ENCODE peak calls at places on chromosomes 4 and X, in five cellular contexts. D is A549, N is HepG2, X is GM12878, V is K562. B is an unnamed sample.

GRCh38 chr4:4862665-4863482 is 3.4 kb downstream of the MSX1 start:
- DNase-seq in N (no peak), X (no peak), D (no peak), V (no peak), B (peak)

GRCh38 chrX:97211070-97211469 is 327.4 kb downstream of the RPA4 start:
- DNase-seq in V (no peak), D (no peak), X (no peak), N (no peak), B (no peak)

GRCh38 chrX:77597090-77597489 is 149.9 kb downstream of the FGF16 start:
- DNase-seq in V (peak), N (no peak), X (no peak), D (peak), B (peak)

GRCh38 chrX:153966841-153967535 is 4.6 kb downstream of the HCFC1 start:
- DNase-seq in X (no peak), D (no peak), N (no peak), V (no peak), B (no peak)

GRCh38 chr4:175946472-175947116 is 119.0 kb upstream of the WDR17 start:
- DNase-seq in D (no peak), X (no peak), V (no peak), N (no peak), B (no peak)

GRCh38 chrX:107360788-107361360 is 88.6 kb upstream of the FRMPD3 start:
- DNase-seq in D (no peak), V (no peak), X (no peak), N (no peak), B (no peak)

GRCh38 chrX:41781500-41781899 is 57.5 kb downstream of the GPR82 start:
- DNase-seq in X (no peak), D (peak), N (peak), V (peak), B (peak)

GRCh38 chrX:103628386-103629290 is at the start of gene TCEAL1:
- DNase-seq in V (peak), D (no peak), N (peak), X (no peak), B (peak)

GRCh38 chrX:133005038-133005437 is 46.6 kb upstream of the HS6ST2 start:
- DNase-seq in D (peak), V (peak), N (peak), X (no peak), B (peak)

GRCh38 chrX:39600222-39600621 is 497.5 kb downstream of the BCOR start:
- DNase-seq in X (no peak), N (no peak), D (no peak), V (no peak), B (no peak)

GRCh38 chrX:117843749-117844148 is 272.9 kb downstream of the KLHL13 start:
- DNase-seq in X (no peak), D (no peak), V (no peak), N (no peak), B (no peak)

GRCh38 chrX:8404958-8405357 is 59.7 kb upstream of the VCX3B start:
- DNase-seq in X (no peak), N (no peak), D (no peak), V (no peak), B (no peak)

GRCh38 chr4:31918891-31919290 is 1198.7 kb downstream of the PCDH7 start:
- DNase-seq in V (no peak), N (no peak), D (no peak), X (no peak), B (no peak)

GRCh38 chrX:49186125-49187027 is at the start of gene PRICKLE3:
- DNase-seq in N (peak), X (no peak), D (peak), V (peak), B (peak)

GRCh38 chr4:100189820-100190642 is at the start of gene DDIT4L:
- DNase-seq in N (no peak), X (no peak), D (peak), V (peak), B (peak)

GRCh38 chrX:150167482-150168324 is 195.4 kb upstream of the MAMLD1 start:
- DNase-seq in N (no peak), V (no peak), X (no peak), D (no peak), B (no peak)

GRCh38 chr4:109040441-109040840 is 262.0 kb downstream of the COL25A1 start:
- DNase-seq in V (no peak), N (no peak), D (no peak), X (no peak), B (no peak)

GRCh38 chr4:43587746-43588145 is 695.2 kb downstream of the GRXCR1 start:
- DNase-seq in V (no peak), X (no peak), N (no peak), D (no peak), B (no peak)

GRCh38 chrX:138847930-138848329 is 136.4 kb upstream of the FGF13 start:
- DNase-seq in X (no peak), V (no peak), N (no peak), D (no peak), B (peak)

GRCh38 chr4:154416183-154416543 is 75.4 kb downstream of the DCHS2 start:
- DNase-seq in D (no peak), V (peak), X (no peak), N (peak), B (peak)

GRCh38 chr4:172707622-172708021 is 461.0 kb upstream of the GALNT7 start:
- DNase-seq in X (no peak), V (no peak), D (no peak), N (no peak), B (peak)

GRCh38 chr4:13701937-13702446 is 74.5 kb upstream of the BOD1L1 start:
- DNase-seq in X (no peak), D (peak), V (no peak), N (peak), B (no peak)

GRCh38 chrX:14491689-14492088 is 37.6 kb upstream of the GLRA2 start:
- DNase-seq in X (no peak), D (no peak), V (no peak), N (no peak), B (no peak)

GRCh38 chrX:152637649-152638442 is at the start of gene GABRQ:
- DNase-seq in D (peak), X (no peak), V (peak), N (no peak), B (peak)

GRCh38 chr4:109548655-109549054 is 11.4 kb upstream of the MCUB start:
- DNase-seq in V (no peak), N (no peak), X (no peak), D (no peak), B (no peak)

GRCh38 chr4:139015948-139016451 is 419 bp downstream of the NOCT start:
- DNase-seq in V (no peak), D (no peak), N (peak), X (no peak), B (peak)

GRCh38 chr4:152074573-152074972 is 313.8 kb upstream of the GATB start:
- DNase-seq in X (no peak), N (no peak), V (no peak), D (no peak), B (no peak)
- H3K4me2 ChIP-seq in X (no peak), N (no peak), V (no peak), D (no peak), B (no peak)

GRCh38 chr4:170491981-170492380 is 402.2 kb upstream of the AADAT start:
- DNase-seq in N (no peak), V (no peak), X (no peak), D (no peak), B (no peak)

GRCh38 chr4:170497729-170498128 is 408.0 kb upstream of the AADAT start:
- DNase-seq in N (no peak), D (no peak), X (peak), V (no peak), B (no peak)

GRCh38 chr4:170497105-170497504 is 407.3 kb upstream of the AADAT start:
- DNase-seq in V (no peak), X (peak), N (no peak), D (no peak), B (peak)
- TF ChIP-seq JUNB in V (no peak), X (no peak), N (no peak), D (no peak), B (no peak)

GRCh38 chr4:177902386-177902785 is 460.1 kb upstream of the AGA start:
- DNase-seq in D (no peak), N (no peak), X (no peak), V (no peak), B (no peak)
- H3K4me2 ChIP-seq in D (no peak), N (no peak), X (no peak), V (no peak), B (no peak)

DNA sequence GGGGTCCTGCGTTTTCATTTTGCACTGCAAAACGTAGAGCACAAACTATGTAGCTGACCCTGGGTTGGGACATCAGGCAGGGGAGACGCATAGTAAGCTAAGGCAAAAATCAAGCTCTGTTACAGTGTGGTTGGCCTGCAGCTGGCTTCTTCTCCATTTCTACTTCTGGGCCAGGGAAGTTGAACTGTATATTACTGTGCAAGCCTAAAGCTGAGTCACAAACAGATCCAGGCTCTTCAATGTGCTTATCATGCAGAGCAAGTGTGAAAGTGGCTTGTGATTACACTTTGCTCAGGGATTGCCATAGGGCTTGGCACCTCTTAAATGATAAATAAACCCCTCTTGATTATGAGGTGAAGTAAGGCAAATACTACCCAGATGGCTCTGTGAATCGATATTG is 40.4 kb downstream of the CLDN34 start:
- DNase-seq in N (no peak), X (no peak), D (no peak), V (no peak), B (no peak)
- TF ChIP-seq JUNB in N (no peak), X (no peak), D (no peak), V (no peak), B (no peak)

GRCh38 chrX:37474478-37474877 is 97.0 kb upstream of the LANCL3 start:
- DNase-seq in N (no peak), V (no peak), D (no peak), X (no peak), B (peak)
- H3K4me2 ChIP-seq in N (no peak), V (no peak), D (no peak), X (no peak), B (no peak)

DNA sequence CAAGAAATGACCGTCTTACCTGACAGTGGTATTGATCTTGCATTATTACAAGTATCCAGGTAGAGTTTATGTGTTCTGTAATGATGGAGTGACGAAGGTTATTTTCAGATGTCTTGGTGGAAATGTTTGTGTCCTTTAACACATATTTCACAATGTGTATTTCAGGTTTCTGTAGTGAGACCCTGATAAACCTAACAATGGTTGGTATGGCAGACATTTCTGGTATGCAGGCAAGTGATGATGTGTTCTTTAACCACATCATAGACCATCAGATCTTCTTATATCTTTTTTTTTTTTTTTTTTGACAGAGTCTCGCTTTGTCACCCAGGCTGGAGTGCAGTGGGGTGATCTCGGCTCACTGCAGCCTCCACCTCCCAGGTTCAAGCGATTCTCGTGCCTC is 14.6 kb upstream of the ATXN3L start:
- DNase-seq in V (no peak), X (no peak), D (no peak), N (no peak), B (peak)
- TF ChIP-seq JUNB in V (no peak), X (no peak), D (no peak), N (no peak), B (no peak)

GRCh38 chr4:1080961-1081688 is 32.2 kb downstream of the RNF212 start:
- DNase-seq in V (no peak), X (no peak), N (no peak), D (peak), B (peak)
- H3K4me2 ChIP-seq in V (no peak), X (no peak), N (no peak), D (peak), B (no peak)

DNA sequence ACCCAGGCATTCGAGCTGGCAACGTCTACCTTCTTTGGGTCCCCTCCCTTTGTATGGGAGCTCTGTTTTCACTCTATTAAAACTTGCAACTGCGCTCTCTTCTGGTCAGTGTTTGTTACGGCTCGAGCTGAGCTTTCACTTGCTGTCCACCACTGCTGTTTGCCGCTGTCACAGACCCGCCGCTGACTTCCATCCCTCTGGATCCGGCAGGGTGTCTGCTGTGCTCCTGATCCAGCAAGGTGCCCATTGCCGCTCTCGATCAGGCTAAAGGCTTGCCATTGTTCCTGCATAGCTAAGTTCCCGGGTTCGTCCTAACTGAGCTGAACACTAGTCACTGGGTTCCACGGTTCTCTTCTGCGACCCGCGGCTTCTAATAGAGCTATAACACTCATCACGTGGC is 183.5 kb upstream of the GALNTL6 start:
- DNase-seq in X (no peak), D (no peak), N (peak), V (no peak), B (peak)
- TF ChIP-seq JUNB in X (no peak), D (no peak), N (no peak), V (no peak), B (no peak)

DNA sequence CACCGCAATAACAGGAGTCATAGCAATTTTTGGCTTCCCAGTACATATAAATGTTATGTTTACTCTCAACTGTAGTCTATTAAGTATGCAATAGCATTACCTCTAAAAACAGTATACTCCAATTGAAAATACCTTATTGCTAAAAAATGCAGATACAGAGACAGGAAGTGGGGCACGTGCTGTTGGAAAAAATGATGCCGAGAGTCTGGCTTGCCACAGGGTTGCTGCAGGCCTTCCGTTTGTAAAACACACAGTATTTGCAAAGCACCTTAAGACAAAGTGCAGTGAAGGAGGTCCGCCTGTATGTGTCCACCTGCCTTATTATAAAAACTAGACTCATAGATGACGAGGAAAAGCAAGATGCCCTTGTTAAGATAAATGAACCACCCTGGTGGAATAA is 23.5 kb downstream of the CD99 start:
- DNase-seq in X (no peak), D (no peak), N (no peak), V (no peak), B (no peak)
- H3K4me2 ChIP-seq in X (no peak), D (no peak), N (no peak), V (no peak), B (no peak)

B was measured in GM23338.